ENCODE peak calls at places on chromosome 21, in four cellular contexts. F is IMR-90, K is Karpas-422, L is psoas muscle. A is an unnamed sample.

GRCh38 chr21:40841524-40842196 is 5.3 kb downstream of the DSCAM start:
- DNase-seq in F (no peak), L (no peak), K (no peak), A (no peak)

GRCh38 chr21:42760977-42761751 is 107.7 kb downstream of the PDE9A start:
- DNase-seq in L (no peak), K (no peak), F (no peak), A (no peak)

GRCh38 chr21:39386194-39386593 is 37.3 kb upstream of the HMGN1 start:
- DNase-seq in K (no peak), L (peak), F (no peak), A (no peak)

GRCh38 chr21:21860888-21861287 is 862.7 kb downstream of the NCAM2 start:
- DNase-seq in F (peak), K (no peak), L (no peak), A (no peak)

GRCh38 chr21:27314096-27314495 is 347.2 kb upstream of the ADAMTS5 start:
- DNase-seq in F (no peak), K (no peak), L (no peak), A (no peak)

GRCh38 chr21:17461014-17461413 is 51.8 kb upstream of the CXADR start:
- DNase-seq in K (no peak), F (peak), L (no peak), A (no peak)

GRCh38 chr21:36994501-36995189 is 11.9 kb upstream of the RIPPLY3 start:
- DNase-seq in L (no peak), K (no peak), F (no peak), A (no peak)

GRCh38 chr21:44836666-44837471 is 19.0 kb upstream of the SUMO3 start:
- DNase-seq in F (no peak), K (peak), L (peak), A (no peak)

GRCh38 chr21:46078322-46078981 is 19.5 kb upstream of the COL6A2 start:
- DNase-seq in K (no peak), L (peak), F (no peak), A (no peak)

GRCh38 chr21:37531402-37532042 is 164.9 kb downstream of the DYRK1A start:
- DNase-seq in L (peak), K (no peak), F (no peak), A (no peak)

GRCh38 chr21:37921091-37921490 is 4.8 kb upstream of the KCNJ6 start:
- DNase-seq in L (no peak), K (no peak), F (peak), A (no peak)

GRCh38 chr21:17435565-17436543 is 77.0 kb upstream of the CXADR start:
- DNase-seq in K (no peak), F (no peak), L (no peak), A (no peak)

GRCh38 chr21:43297411-43297981 is 128.7 kb downstream of the CRYAA start:
- DNase-seq in K (no peak), F (no peak), L (peak), A (no peak)

GRCh38 chr21:37072239-37072987 is 458 bp downstream of the PIGP start:
- DNase-seq in F (peak), L (no peak), K (peak), A (no peak)

GRCh38 chr21:25342811-25343210 is 264.5 kb downstream of the MRPL39 start:
- DNase-seq in K (no peak), L (no peak), F (peak), A (no peak)

GRCh38 chr21:44944596-44944995 is 4.8 kb downstream of the SLX9 start:
- DNase-seq in F (no peak), K (no peak), L (peak), A (no peak)

GRCh38 chr21:14263879-14264278 is 47.9 kb downstream of the RBM11 start:
- DNase-seq in F (no peak), L (no peak), K (no peak), A (no peak)

GRCh38 chr21:45537746-45538291 is 4.4 kb downstream of the SLC19A1 start:
- DNase-seq in F (no peak), L (peak), K (no peak), A (no peak)

GRCh38 chr21:41360072-41360821 is 1.6 kb upstream of the MX2 start:
- DNase-seq in L (peak), F (peak), K (no peak), A (no peak)

GRCh38 chr21:39097335-39097861 is 85.9 kb downstream of the PSMG1 start:
- DNase-seq in F (no peak), L (no peak), K (no peak), A (no peak)

GRCh38 chr21:39052718-39053117 is 130.5 kb downstream of the PSMG1 start:
- DNase-seq in L (no peak), K (peak), F (no peak), A (no peak)

GRCh38 chr21:16912075-16912474 is 600.8 kb upstream of the CXADR start:
- DNase-seq in F (peak), L (no peak), K (no peak), A (no peak)

GRCh38 chr21:36792505-36792967 is 93.6 kb downstream of the SIM2 start:
- DNase-seq in L (peak), F (peak), K (no peak), A (no peak)

GRCh38 chr21:38859852-38860251 is 54.1 kb downstream of the ETS2 start:
- DNase-seq in K (no peak), L (no peak), F (peak), A (no peak)

GRCh38 chr21:42413500-42413899 is 9.8 kb downstream of the UBASH3A start:
- DNase-seq in F (no peak), K (no peak), L (no peak), A (no peak)

GRCh38 chr21:21196087-21196486 is 197.9 kb downstream of the NCAM2 start:
- DNase-seq in L (no peak), K (no peak), F (peak), A (no peak)

GRCh38 chr21:15809065-15809464 is 79.3 kb downstream of the USP25 start:
- DNase-seq in K (no peak), L (no peak), F (no peak), A (no peak)

GRCh38 chr21:41847066-41847804 is 31.9 kb downstream of the PRDM15 start:
- DNase-seq in L (no peak), K (no peak), F (peak), A (no peak)

GRCh38 chr21:45306453-45306831 is 18.7 kb upstream of the POFUT2 start:
- DNase-seq in F (no peak), L (no peak), K (no peak), A (no peak)

GRCh38 chr21:37378700-37379139 is 12.1 kb downstream of the DYRK1A start:
- DNase-seq in F (no peak), K (no peak), L (no peak), A (no peak)

GRCh38 chr21:36684957-36685714 is 13.8 kb upstream of the SIM2 start:
- DNase-seq in K (no peak), F (no peak), L (no peak), A (no peak)

GRCh38 chr21:25983745-25984144 is 186.8 kb downstream of the APP start:
- DNase-seq in K (no peak), F (no peak), L (no peak), A (no peak)

GRCh38 chr21:14545906-14546480 is at the start of gene SAMSN1:
- DNase-seq in K (no peak), F (no peak), L (no peak), A (peak)

GRCh38 chr21:37225440-37225839 is 41.7 kb downstream of the VPS26C start:
- DNase-seq in L (no peak), F (no peak), K (no peak), A (no peak)

GRCh38 chr21:46211376-46211775 is 17.2 kb downstream of the LSS start:
- DNase-seq in F (no peak), L (no peak), K (no peak), A (no peak)

GRCh38 chr21:41895643-41896493 is 16.7 kb upstream of the PRDM15 start:
- DNase-seq in K (peak), F (peak), L (no peak), A (peak)

GRCh38 chr21:44303490-44303981 is 3.7 kb downstream of the PFKL start:
- DNase-seq in K (no peak), F (no peak), L (no peak), A (no peak)

GRCh38 chr21:16330340-16331319 is 600.8 kb downstream of the USP25 start:
- DNase-seq in L (no peak), F (peak), K (peak), A (no peak)

GRCh38 chr21:32335601-32336575 is 37.2 kb downstream of the MRAP start:
- DNase-seq in L (no peak), K (no peak), F (peak), A (no peak)
- H3K4me3 ChIP-seq in L (no peak), K (no peak), F (no peak), A (no peak)

DNA sequence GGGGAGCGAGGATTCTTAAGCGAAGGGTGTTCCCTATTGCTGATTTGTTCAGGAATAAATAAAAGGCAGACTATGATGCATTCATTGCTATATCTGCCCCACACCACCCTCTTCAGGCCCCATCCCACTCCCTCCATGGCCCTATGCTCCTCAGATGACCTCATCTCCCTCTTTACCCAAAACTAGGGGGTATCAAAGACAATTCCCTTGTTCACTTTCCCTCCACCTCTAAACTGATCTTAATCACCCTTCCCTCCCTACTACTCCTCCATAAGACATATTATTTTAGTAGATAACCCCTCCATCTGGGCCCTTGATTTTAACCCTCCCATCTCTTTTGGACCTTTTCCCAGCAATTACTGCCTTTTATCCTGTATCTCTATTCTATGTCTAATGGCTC is 434.9 kb upstream of the RUNX1 start:
- DNase-seq in L (no peak), K (no peak), F (no peak), A (no peak)
- H3K27ac ChIP-seq in L (no peak), K (no peak), F (no peak), A (no peak)

GRCh38 chr21:33425825-33426224 is 22.6 kb downstream of the IFNGR2 start:
- DNase-seq in L (no peak), F (peak), K (no peak), A (no peak)

GRCh38 chr21:33427051-33427450 is 23.8 kb downstream of the IFNGR2 start:
- DNase-seq in L (no peak), K (no peak), F (no peak), A (no peak)

GRCh38 chr21:33421713-33422393 is 18.6 kb downstream of the IFNGR2 start:
- DNase-seq in L (no peak), F (no peak), K (no peak), A (no peak)

GRCh38 chr21:33428669-33429068 is 25.5 kb downstream of the IFNGR2 start:
- DNase-seq in F (no peak), L (no peak), K (no peak), A (no peak)

GRCh38 chr21:33424214-33424613 is 21.0 kb downstream of the IFNGR2 start:
- DNase-seq in K (no peak), F (no peak), L (no peak), A (no peak)
- H3K4me3 ChIP-seq in K (no peak), F (no peak), L (no peak), A (no peak)

GRCh38 chr21:28959367-28960099 is 33.1 kb downstream of the LTN1 start:
- DNase-seq in F (peak), L (no peak), K (no peak), A (no peak)
- H3K27ac ChIP-seq in F (peak), L (no peak), K (no peak), A (no peak)